ENCODE peak calls at places on chromosomes 13 and 19, in five cellular contexts. J is A549, W is K562, P is endothelial cell of umbilical vein, B is GM12878. D is an unnamed sample.

GRCh38 chr13:83086948-83087347 is 795.3 kb downstream of the SLITRK1 start:
- DNase-seq in J (no peak), W (no peak), P (no peak), B (no peak), D (no peak)

GRCh38 chr13:101751488-101751887 is 299.0 kb downstream of the ITGBL1 start:
- DNase-seq in J (peak), W (no peak), P (peak), B (no peak), D (peak)

GRCh38 chr19:6717441-6717971 is 2.9 kb downstream of the C3 start:
- DNase-seq in J (peak), W (no peak), P (no peak), B (no peak), D (no peak)

GRCh38 chr19:15532779-15533521 is 24.6 kb downstream of the CYP4F22 start:
- DNase-seq in J (no peak), W (peak), P (no peak), B (peak), D (peak)

GRCh38 chr13:80339841-80340642 is 884 bp downstream of the SPRY2 start:
- DNase-seq in J (peak), W (peak), P (peak), B (no peak), D (peak)

GRCh38 chr13:43298799-43299198 is 275.4 kb downstream of the DNAJC15 start:
- DNase-seq in J (no peak), W (no peak), P (peak), B (no peak), D (no peak)

GRCh38 chr19:3211191-3211590 is 13.3 kb upstream of the CELF5 start:
- DNase-seq in J (no peak), W (no peak), P (no peak), B (no peak), D (no peak)

GRCh38 chr13:75788494-75788991 is 152.4 kb downstream of the LMO7 start:
- DNase-seq in J (peak), W (no peak), P (peak), B (no peak), D (no peak)

GRCh38 chr13:106500450-106500849 is 35.0 kb downstream of the EFNB2 start:
- DNase-seq in J (no peak), W (no peak), P (no peak), B (no peak), D (peak)

GRCh38 chr19:34493038-34493648 is 11.6 kb downstream of the WTIP start:
- DNase-seq in J (no peak), W (no peak), P (no peak), B (no peak), D (no peak)

GRCh38 chr19:19539738-19540703 is 2.0 kb downstream of the CILP2 start:
- DNase-seq in J (peak), W (peak), P (no peak), B (no peak), D (no peak)

GRCh38 chr13:71039440-71039839 is 827.6 kb downstream of the DACH1 start:
- DNase-seq in J (no peak), W (no peak), P (no peak), B (no peak), D (no peak)

GRCh38 chr13:60583911-60584753 is 187.1 kb downstream of the TDRD3 start:
- DNase-seq in J (peak), W (peak), P (no peak), B (no peak), D (peak)

GRCh38 chr13:109794095-109794494 is 7.7 kb upstream of the IRS2 start:
- DNase-seq in J (no peak), W (no peak), P (no peak), B (no peak), D (no peak)

GRCh38 chr13:93505104-93505952 is 278.7 kb downstream of the GPC6 start:
- DNase-seq in J (no peak), W (no peak), P (no peak), B (no peak), D (no peak)

GRCh38 chr13:72959643-72960042 is 99.2 kb upstream of the KLF5 start:
- DNase-seq in J (no peak), W (no peak), P (peak), B (no peak), D (no peak)

GRCh38 chr13:23347601-23348000 is 85.9 kb downstream of the SACS start:
- DNase-seq in J (no peak), W (no peak), P (no peak), B (no peak), D (no peak)

GRCh38 chr13:23350009-23350408 is 83.5 kb downstream of the SACS start:
- DNase-seq in J (peak), W (no peak), P (peak), B (no peak), D (no peak)

GRCh38 chr13:23349127-23349897 is 84.2 kb downstream of the SACS start:
- DNase-seq in J (no peak), W (no peak), P (no peak), B (no peak), D (no peak)

GRCh38 chr13:23344923-23345322 is 88.6 kb downstream of the SACS start:
- DNase-seq in J (no peak), W (no peak), P (no peak), B (no peak), D (no peak)

GRCh38 chr13:23348270-23349126 is 85.0 kb downstream of the SACS start:
- DNase-seq in J (peak), W (no peak), P (no peak), B (no peak), D (no peak)
- TF ChIP-seq CTCF in J (no peak), W (no peak), P (no peak), B (no peak), D (no peak)

DNA sequence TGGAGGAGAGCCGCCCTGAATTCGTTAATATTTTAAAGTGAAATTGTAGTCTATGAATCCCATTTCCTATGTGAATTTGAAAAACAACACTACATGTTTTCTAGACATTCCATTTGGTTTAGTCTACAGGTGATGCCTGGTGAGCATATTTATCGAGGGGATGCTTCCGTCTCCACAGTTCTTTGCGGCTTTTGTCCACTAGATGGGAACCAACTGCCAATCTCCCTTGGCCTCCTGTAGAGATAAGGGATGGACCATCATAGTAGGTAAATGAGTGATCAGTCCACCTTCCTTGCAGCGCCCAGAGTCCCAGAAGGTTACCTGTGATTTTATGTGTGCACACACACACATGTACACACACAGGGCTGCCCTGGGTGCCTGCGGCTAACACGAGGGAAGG is 289.8 kb upstream of the SOX21 start:
- DNase-seq in J (no peak), W (no peak), P (no peak), B (no peak), D (no peak)
- TF ChIP-seq MYC in J (no peak), W (no peak), P (no peak), B (no peak), D (no peak)

GRCh38 chr13:112328936-112329335 is 47.2 kb upstream of the SPACA7 start:
- DNase-seq in J (no peak), W (no peak), P (no peak), B (no peak), D (no peak)

GRCh38 chr13:112331675-112332074 is 44.5 kb upstream of the SPACA7 start:
- DNase-seq in J (no peak), W (no peak), P (no peak), B (no peak), D (no peak)

GRCh38 chr13:112330479-112331407 is 45.4 kb upstream of the SPACA7 start:
- DNase-seq in J (no peak), W (no peak), P (no peak), B (no peak), D (no peak)

GRCh38 chr13:112330066-112330465 is 46.1 kb upstream of the SPACA7 start:
- DNase-seq in J (no peak), W (no peak), P (no peak), B (no peak), D (no peak)

GRCh38 chr13:112329376-112329775 is 46.8 kb upstream of the SPACA7 start:
- DNase-seq in J (no peak), W (no peak), P (no peak), B (no peak), D (no peak)
- TF ChIP-seq POLR2A in J (no peak), W (no peak), P (no peak), B (no peak), D (no peak)

GRCh38 chr13:27125357-27126282 is 46.0 kb downstream of the USP12 start:
- DNase-seq in J (no peak), W (peak), P (no peak), B (no peak), D (no peak)
- TF ChIP-seq CTCF in J (no peak), W (peak), P (no peak), B (no peak), D (no peak)

GRCh38 chr13:38350114-38350617 is 515 bp downstream of the UFM1 start:
- DNase-seq in J (peak), W (peak), P (no peak), B (no peak), D (peak)
- TF ChIP-seq MYC in J (no peak), W (no peak), P (no peak), B (no peak), D (no peak)

DNA sequence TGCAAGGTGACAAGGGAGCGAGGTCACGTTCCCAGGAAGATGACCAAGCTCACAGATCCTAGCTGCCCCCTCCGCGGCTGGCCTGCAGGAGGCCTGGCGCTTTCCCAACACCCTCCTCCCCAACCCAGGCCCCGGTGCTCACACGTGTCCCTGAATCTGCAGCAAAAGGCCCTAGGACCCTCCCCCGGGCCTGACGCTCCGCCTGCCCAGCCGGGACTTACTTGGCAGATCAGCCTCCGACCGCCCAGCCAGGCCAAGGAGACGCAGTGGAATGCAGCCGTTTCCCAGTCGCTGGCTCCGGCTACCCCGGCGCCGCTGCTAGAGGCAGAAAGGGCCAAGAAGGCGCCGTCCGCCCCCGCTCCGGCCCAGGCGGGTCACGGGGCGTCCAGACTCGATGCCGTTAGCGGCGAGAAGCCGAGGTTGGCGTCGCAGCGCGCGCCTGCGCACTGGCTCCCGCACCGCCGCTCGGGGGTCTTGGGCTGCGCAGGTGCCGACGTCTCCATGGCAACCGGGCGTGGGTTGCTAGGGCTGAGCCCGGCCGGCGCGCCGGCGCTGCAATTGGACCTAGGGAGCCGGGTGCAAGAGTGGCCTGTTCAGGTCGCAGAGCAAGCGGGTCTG is at the start of gene PNMA8A:
- DNase-seq in J (peak), W (peak), P (peak), B (no peak), D (no peak)
- TF ChIP-seq POLR2A in J (peak), W (peak), P (no peak), B (no peak), D (no peak)

GRCh38 chr19:32345261-32346207 is at the start of gene ZNF507:
- DNase-seq in J (peak), W (peak), P (peak), B (no peak), D (peak)
- TF ChIP-seq CTCF in J (no peak), W (no peak), P (no peak), B (no peak), D (no peak)

D was measured in NB4.